ENCODE peak calls at places on chromosome 4, in ten cellular contexts. T is HS-27A; D is stimulated activated CD4-positive, alpha-beta T cell treated with anti-CD3 and anti-CD28 coated beads, Interleukin-1b, Interleukin-23, amount 100 ng/mL, for 24 hours; M is mucosa of descending colon; S is H54; P is ecto neural progenitor cell; C is endothelial cell; W is aorta; X is left colon; L is hypothalamus. Z is an unnamed sample.

GRCh38 chr4:120769227-120769626 is 153.3 kb downstream of the PRDM5 start:
- DNase-seq in P (no peak), X (no peak), T (no peak), C (no peak), L (no peak), W (no peak), D (no peak), S (peak; percentile 6), M (no peak), Z (no peak)

GRCh38 chr4:48777739-48778138 is 2.3 kb downstream of the FRYL start:
- DNase-seq in M (no peak), C (no peak), S (no peak), L (no peak), P (no peak), W (no peak), X (no peak), T (no peak), D (no peak), Z (no peak)

GRCh38 chr4:25621027-25621930 is 34.4 kb upstream of the SLC34A2 start:
- DNase-seq in M (no peak), T (no peak), D (no peak), P (peak; percentile 70), W (no peak), L (no peak), X (no peak), C (no peak), S (no peak), Z (no peak)

GRCh38 chr4:6012200-6012599 is 6.0 kb downstream of the C4orf50 start:
- DNase-seq in P (no peak), S (no peak), T (no peak), C (no peak), L (no peak), D (no peak), W (no peak), M (no peak), X (no peak), Z (no peak)

GRCh38 chr4:90120037-90120436 is 7.2 kb upstream of the CCSER1 start:
- DNase-seq in T (no peak), X (no peak), P (no peak), L (no peak), S (no peak), C (no peak), D (no peak), M (no peak), W (no peak), Z (no peak)

GRCh38 chr4:2788101-2788500 is 4.8 kb upstream of the SH3BP2 start:
- DNase-seq in L (no peak), C (no peak), T (no peak), S (no peak), X (no peak), P (no peak), M (no peak), W (no peak), D (no peak), Z (no peak)

GRCh38 chr4:83371235-83371634 is 36.6 kb upstream of the HPSE start:
- DNase-seq in P (no peak), S (no peak), W (no peak), D (no peak), C (no peak), T (no peak), L (no peak), M (no peak), X (no peak), Z (no peak)

GRCh38 chr4:41644288-41644914 is 104.1 kb downstream of the PHOX2B start:
- DNase-seq in P (peak; percentile 95), M (peak; percentile 83), D (peak; percentile 14), X (peak; percentile 46), C (peak; percentile 93), L (peak; percentile 51), T (no peak), W (peak; percentile 80), S (no peak), Z (peak; percentile 42)

GRCh38 chr4:139452000-139452399 is 1.9 kb upstream of the RAB33B start:
- DNase-seq in L (no peak), M (no peak), X (no peak), T (no peak), W (no peak), D (no peak), S (no peak), P (no peak), C (no peak), Z (no peak)

Z was measured in activated CD8-positive, alpha-beta T cell treated with anti-CD3 and anti-CD28 coated beads for 36 hours.